ENCODE peak calls at places on chromosome X, in four cellular contexts. G is Karpas-422, R is lower leg skin, F is foreskin fibroblast. O is an unnamed sample.
A peak's percentile ranks its signal among the peaks of the same experiment; 100 is the strongest.

GRCh38 chrX:80792205-80792604 is 17.5 kb downstream of the BRWD3 start:
- DNase-seq in G (peak; percentile 24), R (no peak), F (no peak), O (no peak)

GRCh38 chrX:70087857-70088256 is 25.6 kb downstream of the OTUD6A start:
- DNase-seq in G (no peak), R (no peak), F (peak; percentile 41), O (no peak)

GRCh38 chrX:108199691-108200090 is 108.1 kb downstream of the ATG4A start:
- DNase-seq in G (peak; percentile 85), R (no peak), F (peak; percentile 23), O (no peak)

GRCh38 chrX:31200430-31200829 is 128.6 kb upstream of the FTHL17 start:
- DNase-seq in G (no peak), R (no peak), F (no peak), O (no peak)

GRCh38 chrX:72526534-72527508 is 45.8 kb downstream of the HDAC8 start:
- DNase-seq in G (no peak), R (no peak), F (no peak), O (no peak)

GRCh38 chrX:102712216-102712966 is at the start of gene GPRASP2:
- DNase-seq in G (no peak), R (peak; percentile 88), F (peak; percentile 22), O (no peak)

GRCh38 chrX:27660878-27661277 is 70.7 kb downstream of the DCAF8L2 start:
- DNase-seq in G (no peak), R (no peak), F (no peak), O (no peak)

GRCh38 chrX:10023821-10024220 is 56.7 kb downstream of the CLDN34 start:
- DNase-seq in G (no peak), R (peak; percentile 53), F (no peak), O (no peak)

GRCh38 chrX:9062621-9063020 is 28.7 kb upstream of the FAM9B start:
- DNase-seq in G (no peak), R (no peak), F (no peak), O (no peak)

GRCh38 chrX:47623540-47624027 is 3.9 kb upstream of the SYN1 start:
- DNase-seq in G (no peak), R (no peak), F (peak; percentile 62), O (peak; percentile 33)

GRCh38 chrX:153740631-153741222 is 16.1 kb downstream of the ABCD1 start:
- DNase-seq in G (no peak), R (peak; percentile 70), F (no peak), O (no peak)
- H3K4me3 ChIP-seq in G (no peak overlapping the region), R (no peak overlapping the region), F (no peak overlapping the region), O (no peak overlapping the region)

GRCh38 chrX:17859609-17860178 is 1.4 kb downstream of the RAI2 start:
- DNase-seq in G (no peak), R (no peak), F (no peak), O (no peak)
- H3K4me3 ChIP-seq in G (no peak overlapping the region), R (peak overlapping the region; percentile 55), F (no peak overlapping the region), O (peak overlapping the region; percentile 33)

DNA sequence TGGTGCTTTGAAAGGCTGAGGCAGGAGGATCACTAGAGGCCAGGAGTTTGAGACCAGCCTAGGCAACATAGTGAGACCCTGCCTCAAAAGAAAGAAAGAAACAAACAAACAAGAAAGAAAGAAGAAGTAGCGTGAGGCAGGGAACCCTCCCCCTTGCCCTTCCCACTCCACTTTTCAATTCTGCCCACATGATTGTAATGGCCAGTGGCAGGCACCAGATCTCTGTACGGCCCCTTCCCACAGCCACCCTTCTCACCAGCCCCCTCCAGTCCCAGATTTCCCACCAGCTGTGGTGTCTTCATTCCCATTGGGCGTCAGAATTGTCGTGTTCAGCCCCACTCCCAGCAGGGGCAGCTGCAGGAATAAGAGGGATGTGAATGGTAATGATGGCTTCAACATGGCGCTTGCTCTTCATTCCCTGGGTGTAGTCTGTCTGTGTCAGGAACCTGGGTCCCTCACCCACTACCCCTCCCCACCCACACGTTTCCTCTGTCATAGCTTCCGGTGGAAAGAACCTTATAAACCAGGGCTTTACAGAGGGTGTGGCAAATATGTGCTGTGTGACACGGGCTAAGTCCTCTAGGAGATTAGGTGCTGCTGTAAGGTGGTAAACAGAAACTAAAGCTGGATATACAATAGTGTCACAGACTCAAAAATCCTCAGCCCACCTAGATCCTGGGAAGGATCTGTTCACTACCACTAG is at the start of gene IL2RG:
- DNase-seq in G (no peak), R (no peak), F (no peak), O (no peak)
- H3K4me3 ChIP-seq in G (no peak within 1 kb of the TSS), R (no peak within 1 kb of the TSS), F (no peak within 1 kb of the TSS), O (no peak within 1 kb of the TSS)

DNA sequence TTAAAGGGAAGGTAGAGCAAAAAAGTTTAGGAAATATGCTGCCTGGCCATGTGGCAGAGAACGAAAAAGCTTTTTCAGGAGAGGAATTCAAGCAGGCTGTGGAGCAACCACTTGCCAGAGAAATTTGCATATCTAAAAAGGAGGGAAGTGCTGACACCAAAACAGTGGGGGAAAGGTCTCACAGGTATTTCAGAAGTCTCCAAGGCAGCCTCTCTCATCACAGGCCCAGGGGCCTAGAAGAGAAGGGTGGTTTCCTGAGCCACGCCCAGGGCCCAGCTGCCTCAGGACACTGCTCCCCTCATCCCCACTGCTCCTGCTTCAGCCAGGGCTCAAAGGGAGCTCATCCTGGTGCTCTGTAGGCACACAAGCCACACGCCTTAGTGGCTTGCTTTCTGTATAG is 29.9 kb upstream of the STS start:
- DNase-seq in G (peak; percentile 83), R (no peak), F (no peak), O (no peak)
- H3K4me3 ChIP-seq in G (peak overlapping the region; percentile 25), R (no peak overlapping the region), F (no peak overlapping the region), O (no peak overlapping the region)

GRCh38 chrX:153667281-153667831 is 6.3 kb downstream of the PNCK start:
- DNase-seq in G (no peak), R (peak; percentile 70), F (no peak), O (no peak)

GRCh38 chrX:153669174-153669890 is 4.3 kb downstream of the PNCK start:
- DNase-seq in G (peak; percentile 82), R (peak; percentile 83), F (no peak), O (no peak)

GRCh38 chrX:153665726-153666306 is 7.8 kb downstream of the PNCK start:
- DNase-seq in G (no peak), R (peak; percentile 68), F (no peak), O (no peak)

GRCh38 chrX:153668423-153669173 is 5.0 kb downstream of the PNCK start:
- DNase-seq in G (no peak), R (peak; percentile 79), F (no peak), O (no peak)

DNA sequence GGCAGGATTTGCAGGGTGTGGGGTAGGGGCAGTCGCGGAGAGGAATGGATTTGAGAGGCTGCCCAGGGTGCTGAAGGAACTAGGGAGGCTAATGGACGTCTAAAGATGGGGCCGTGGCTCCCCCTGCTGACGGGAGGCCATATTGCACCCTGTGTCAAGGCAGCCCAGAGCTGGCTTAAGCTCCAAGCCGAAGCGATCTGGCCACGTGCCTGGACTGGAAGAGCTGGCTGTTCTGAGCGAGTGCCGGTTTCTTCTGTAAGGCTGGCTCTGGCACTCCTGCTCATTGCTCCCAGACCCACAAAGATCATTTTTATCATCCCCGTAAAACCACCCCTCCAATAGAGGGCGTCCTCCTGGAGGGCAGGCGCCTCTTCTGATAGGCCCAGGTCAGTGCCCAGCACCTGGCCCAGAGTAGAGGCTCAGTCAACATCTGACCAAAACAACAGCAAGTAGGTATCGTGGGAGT is 5.6 kb downstream of the PNCK start:
- DNase-seq in G (peak; percentile 94), R (peak; percentile 96), F (peak; percentile 29), O (peak; percentile 60)
- H3K4me3 ChIP-seq in G (no peak overlapping the region), R (no peak overlapping the region), F (no peak overlapping the region), O (no peak overlapping the region)

DNA sequence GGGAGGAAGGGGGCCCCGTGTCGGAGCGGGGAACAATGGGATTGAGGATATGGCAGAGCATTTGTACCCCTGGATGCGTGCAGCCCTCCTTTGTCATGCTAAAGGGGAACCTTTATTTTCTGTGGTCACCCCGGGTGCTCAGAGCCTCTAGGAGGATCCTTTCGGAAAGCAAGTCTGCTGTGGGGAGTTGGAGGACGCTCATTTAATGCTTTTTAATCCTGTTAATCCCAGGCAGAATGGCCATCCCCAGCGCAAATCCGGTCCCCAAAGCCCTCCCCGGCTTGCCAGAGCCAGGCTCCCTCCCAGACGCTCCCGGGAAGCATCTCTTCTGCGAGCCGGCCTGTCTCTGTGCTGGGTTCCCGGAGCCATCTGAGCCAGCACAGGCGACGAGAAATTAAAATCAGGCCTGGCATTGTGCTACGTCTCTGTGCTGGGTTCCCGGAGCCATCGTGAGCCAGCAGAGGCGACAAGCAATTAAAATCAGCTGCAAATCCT is 113.2 kb upstream of the PPP2R3B start:
- DNase-seq in G (no peak), R (peak; percentile 60), F (no peak), O (no peak)
- H3K4me3 ChIP-seq in G (no peak overlapping the region), R (no peak overlapping the region), F (no peak overlapping the region), O (no peak overlapping the region)

GRCh38 chrX:103830848-103831247 is 1.2 kb downstream of the RAB9B start:
- DNase-seq in G (no peak), R (no peak), F (no peak), O (no peak)
- H3K4me3 ChIP-seq in G (no peak overlapping the region), R (no peak overlapping the region), F (no peak overlapping the region), O (no peak overlapping the region)

DNA sequence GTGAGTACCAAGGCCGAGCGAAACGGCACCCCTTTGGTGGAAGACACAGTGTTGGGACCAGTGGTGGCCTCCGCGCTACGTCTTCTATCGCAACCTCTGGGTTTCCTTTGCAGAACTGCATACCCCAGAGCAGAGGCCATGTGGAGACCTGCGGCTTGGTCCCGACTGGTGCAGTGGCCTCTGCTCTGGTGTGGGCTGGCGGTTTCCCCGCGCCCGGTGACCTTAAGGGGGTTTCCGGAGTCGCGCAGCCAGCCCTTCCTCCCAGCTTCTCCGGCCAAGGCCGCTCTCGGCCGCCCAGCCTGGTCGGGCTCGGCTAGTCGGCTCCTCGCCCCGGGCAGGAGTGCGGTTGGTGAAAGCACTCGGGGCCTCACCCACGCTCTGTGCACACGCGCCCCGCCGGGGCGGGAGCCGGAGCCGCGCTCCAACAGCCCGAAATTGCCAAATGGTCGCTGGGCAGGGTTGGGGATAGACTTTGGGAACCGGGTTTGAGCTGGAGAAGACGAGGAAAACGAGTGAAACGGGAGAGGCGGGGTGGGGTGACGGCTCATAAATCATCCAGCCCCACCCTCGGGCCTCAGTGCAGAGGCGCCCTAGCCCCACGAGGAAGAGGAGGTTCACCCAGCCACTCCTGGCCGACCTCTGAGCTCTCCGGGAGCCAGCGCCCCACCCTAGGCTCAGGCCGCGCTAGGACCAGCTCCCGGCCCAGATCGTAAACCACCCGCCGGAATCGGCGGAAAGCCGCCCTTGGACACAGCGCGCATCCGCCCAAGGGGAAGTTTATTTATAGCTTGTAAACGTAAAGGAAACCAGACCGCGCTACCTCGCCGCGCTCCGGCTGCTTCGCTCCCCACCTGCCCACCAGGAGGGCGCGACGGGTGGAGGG is 84.7 kb downstream of the BCOR start:
- DNase-seq in G (no peak), R (peak; percentile 92), F (peak; percentile 49), O (no peak)
- H3K4me3 ChIP-seq in G (no peak overlapping the region), R (peak overlapping the region; percentile 9), F (peak overlapping the region; percentile 55), O (peak overlapping the region; percentile 43)